ENCODE peak calls at places on chromosomes 3 and 15, in five cellular contexts. G, C, L, X and Q are unnamed samples.

GRCh38 chr3:113736548-113737089 is 9.4 kb downstream of the NAA50 start:
- DNase-seq in G (peak; percentile 20), X (no peak), L (no peak), C (no peak), Q (peak; percentile 63)

GRCh38 chr15:90266061-90266431 is 574 bp downstream of the NGRN start:
- DNase-seq in L (peak; percentile 32), X (no peak), C (no peak), G (peak; percentile 46), Q (peak; percentile 5)

GRCh38 chr15:40087991-40088928 is 20.4 kb downstream of the BMF start:
- DNase-seq in X (no peak), L (no peak), G (no peak), C (no peak), Q (no peak)

GRCh38 chr3:126959144-126959920 is 23.6 kb upstream of the PLXNA1 start:
- DNase-seq in L (no peak), C (no peak), G (no peak), X (no peak), Q (no peak)

GRCh38 chr3:27356976-27357375 is 12.2 kb downstream of the NEK10 start:
- DNase-seq in C (no peak), X (no peak), L (no peak), G (no peak), Q (no peak)

GRCh38 chr3:13728487-13728886 is 151.4 kb downstream of the WNT7A start:
- DNase-seq in X (no peak), L (no peak), G (no peak), C (no peak), Q (no peak)

GRCh38 chr3:151037746-151038145 is 47.7 kb upstream of the MED12L start:
- DNase-seq in C (no peak), L (no peak), X (peak; percentile 88), G (no peak), Q (peak; percentile 93)

GRCh38 chr3:175121225-175121624 is 262.1 kb downstream of the NAALADL2 start:
- DNase-seq in G (no peak), L (no peak), C (no peak), X (no peak), Q (no peak)

GRCh38 chr3:39705351-39705900 is 104.0 kb upstream of the MYRIP start:
- DNase-seq in X (no peak), L (no peak), C (no peak), G (no peak), Q (no peak)

GRCh38 chr3:187027531-187027936 is 97.2 kb downstream of the ST6GAL1 start:
- DNase-seq in L (peak; percentile 74), C (no peak), G (peak; percentile 65), X (no peak), Q (no peak)

GRCh38 chr3:72630614-72631344 is 217.5 kb downstream of the SHQ1 start:
- DNase-seq in G (no peak), L (no peak), X (peak; percentile 19), C (no peak), Q (no peak)

GRCh38 chr3:126197854-126198584 is 17.6 kb upstream of the ALDH1L1 start:
- DNase-seq in X (peak; percentile 32), C (no peak), L (no peak), G (peak; percentile 48), Q (peak; percentile 43)

GRCh38 chr15:89836255-89837133 is 21.8 kb upstream of the ANPEP start:
- DNase-seq in L (no peak), X (peak; percentile 92), G (no peak), C (no peak), Q (peak; percentile 92)

GRCh38 chr3:127065138-127065427 is 82.2 kb downstream of the PLXNA1 start:
- DNase-seq in X (no peak), G (no peak), C (no peak), L (no peak), Q (no peak)